ENCODE peak calls at places on chromosomes 2 and 18, in four cellular contexts. One of them, this sample, is unnamed.

GRCh38 chr2:127160676-127161075 is 53.7 kb upstream of the BIN1 start:
- DNase-seq in K562: no peak
- DNase-seq in HepG2: no peak
- DNase-seq in H1: no peak
- DNase-seq in this sample: no peak

GRCh38 chr2:207394812-207395534 is 134.8 kb upstream of the CREB1 start:
- DNase-seq in K562: peak; percentile 52
- DNase-seq in HepG2: no peak
- DNase-seq in H1: no peak
- DNase-seq in this sample: peak; percentile 94

GRCh38 chr2:45769786-45770576 is 118.5 kb downstream of the PRKCE start:
- DNase-seq in K562: no peak
- DNase-seq in HepG2: no peak
- DNase-seq in H1: no peak
- DNase-seq in this sample: no peak

GRCh38 chr2:46983065-46983801 is 67.6 kb upstream of the MCFD2 start:
- DNase-seq in K562: peak; percentile 41
- DNase-seq in HepG2: no peak
- DNase-seq in H1: no peak
- DNase-seq in this sample: no peak

GRCh38 chr2:27915874-27916273 is 25.3 kb downstream of the BABAM2 start:
- DNase-seq in K562: no peak
- DNase-seq in HepG2: peak; percentile 70
- DNase-seq in H1: no peak
- DNase-seq in this sample: peak; percentile 53

GRCh38 chr2:43348904-43349725 is 122.7 kb upstream of the ZFP36L2 start:
- DNase-seq in K562: no peak
- DNase-seq in HepG2: no peak
- DNase-seq in H1: no peak
- DNase-seq in this sample: no peak

GRCh38 chr2:118084483-118085089 is 3.7 kb upstream of the INSIG2 start:
- DNase-seq in K562: no peak
- DNase-seq in HepG2: peak; percentile 38
- DNase-seq in H1: no peak
- DNase-seq in this sample: no peak

GRCh38 chr2:240403358-240404104 is 31.9 kb upstream of the GPC1 start:
- DNase-seq in K562: no peak
- DNase-seq in HepG2: no peak
- DNase-seq in H1: peak; percentile 29
- DNase-seq in this sample: no peak

GRCh38 chr2:52414596-52414995 is 1353.0 kb upstream of the CHAC2 start:
- DNase-seq in K562: no peak
- DNase-seq in HepG2: no peak
- DNase-seq in H1: no peak
- DNase-seq in this sample: no peak

GRCh38 chr2:215803150-215803549 is 210.2 kb downstream of the MREG start:
- DNase-seq in K562: no peak
- DNase-seq in HepG2: no peak
- DNase-seq in H1: no peak
- DNase-seq in this sample: no peak

GRCh38 chr18:4586729-4587128 is 131.6 kb upstream of the DLGAP1 start:
- DNase-seq in K562: no peak
- DNase-seq in HepG2: no peak
- DNase-seq in H1: no peak
- DNase-seq in this sample: no peak

GRCh38 chr2:109680523-109681297 is 66.5 kb downstream of the SOWAHC start:
- DNase-seq in K562: no peak
- DNase-seq in HepG2: peak; percentile 65
- DNase-seq in H1: no peak
- DNase-seq in this sample: no peak

GRCh38 chr2:191847764-191848163 is 876 bp upstream of the CAVIN2 start:
- DNase-seq in K562: no peak
- DNase-seq in HepG2: no peak
- DNase-seq in H1: no peak
- DNase-seq in this sample: no peak

GRCh38 chr18:22678486-22678885 is 254.6 kb upstream of the RBBP8 start:
- DNase-seq in K562: no peak
- DNase-seq in HepG2: no peak
- DNase-seq in H1: no peak
- DNase-seq in this sample: no peak

GRCh38 chr2:71389379-71390072 is 57.9 kb downstream of the ZNF638 start:
- DNase-seq in K562: no peak
- DNase-seq in HepG2: no peak
- DNase-seq in H1: no peak
- DNase-seq in this sample: no peak

GRCh38 chr2:174076040-174076439 is 110.9 kb upstream of the SP3 start:
- DNase-seq in K562: no peak
- DNase-seq in HepG2: no peak
- DNase-seq in H1: no peak
- DNase-seq in this sample: no peak

GRCh38 chr18:49650426-49650891 is 88.6 kb downstream of the LIPG start:
- DNase-seq in K562: no peak
- DNase-seq in HepG2: no peak
- DNase-seq in H1: no peak
- DNase-seq in this sample: no peak

GRCh38 chr2:200479617-200480292 is 30.1 kb downstream of the KCTD18 start:
- DNase-seq in K562: no peak
- DNase-seq in HepG2: peak; percentile 75
- DNase-seq in H1: no peak
- DNase-seq in this sample: peak; percentile 88

GRCh38 chr2:39893616-39894015 is 114.6 kb upstream of the THUMPD2 start:
- DNase-seq in K562: no peak
- DNase-seq in HepG2: no peak
- DNase-seq in H1: no peak
- DNase-seq in this sample: no peak

GRCh38 chr18:65336411-65336810 is 414.4 kb upstream of the CDH7 start:
- DNase-seq in K562: no peak
- DNase-seq in HepG2: no peak
- DNase-seq in H1: no peak
- DNase-seq in this sample: no peak

GRCh38 chr2:11980809-11981208 is 234.4 kb downstream of the LPIN1 start:
- DNase-seq in K562: no peak
- DNase-seq in HepG2: no peak
- DNase-seq in H1: no peak
- DNase-seq in this sample: no peak

GRCh38 chr18:75211002-75211621 is 515 bp downstream of the TSHZ1 start:
- DNase-seq in K562: peak; percentile 23
- DNase-seq in HepG2: peak; percentile 19
- DNase-seq in H1: no peak
- DNase-seq in this sample: peak; percentile 3

GRCh38 chr18:34562252-34562870 is 147.7 kb upstream of the DTNA start:
- DNase-seq in K562: no peak
- DNase-seq in HepG2: no peak
- DNase-seq in H1: no peak
- DNase-seq in this sample: no peak

GRCh38 chr18:9475643-9476580 is 599 bp downstream of the RALBP1 start:
- DNase-seq in K562: peak; percentile 85
- DNase-seq in HepG2: no peak
- DNase-seq in H1: no peak
- DNase-seq in this sample: peak; percentile 6

GRCh38 chr2:109185338-109185737 is 56.3 kb downstream of the SH3RF3 start:
- DNase-seq in K562: no peak
- DNase-seq in HepG2: no peak
- DNase-seq in H1: no peak
- DNase-seq in this sample: no peak

GRCh38 chr2:101253713-101254085 is 1.0 kb downstream of the CNOT11 start:
- DNase-seq in K562: no peak
- DNase-seq in HepG2: no peak
- DNase-seq in H1: no peak
- DNase-seq in this sample: no peak

GRCh38 chr2:41024806-41025205 is 572.9 kb upstream of the SLC8A1 start:
- DNase-seq in K562: no peak
- DNase-seq in HepG2: no peak
- DNase-seq in H1: no peak
- DNase-seq in this sample: no peak

GRCh38 chr18:6279308-6279707 is 135.4 kb downstream of the L3MBTL4 start:
- DNase-seq in K562: no peak
- DNase-seq in HepG2: no peak
- DNase-seq in H1: no peak
- DNase-seq in this sample: no peak

GRCh38 chr18:54696616-54697293 is 105.7 kb downstream of the DYNAP start:
- DNase-seq in K562: no peak
- DNase-seq in HepG2: no peak
- DNase-seq in H1: no peak
- DNase-seq in this sample: no peak

GRCh38 chr2:233824373-233824772 is 30.0 kb downstream of the HJURP start:
- DNase-seq in K562: no peak
- DNase-seq in HepG2: no peak
- DNase-seq in H1: no peak
- DNase-seq in this sample: no peak

GRCh38 chr2:55518846-55519167 is 711 bp upstream of the CFAP36 start:
- DNase-seq in K562: peak; percentile 14
- DNase-seq in HepG2: peak; percentile 12
- DNase-seq in H1: no peak
- DNase-seq in this sample: peak; percentile 28

DNA sequence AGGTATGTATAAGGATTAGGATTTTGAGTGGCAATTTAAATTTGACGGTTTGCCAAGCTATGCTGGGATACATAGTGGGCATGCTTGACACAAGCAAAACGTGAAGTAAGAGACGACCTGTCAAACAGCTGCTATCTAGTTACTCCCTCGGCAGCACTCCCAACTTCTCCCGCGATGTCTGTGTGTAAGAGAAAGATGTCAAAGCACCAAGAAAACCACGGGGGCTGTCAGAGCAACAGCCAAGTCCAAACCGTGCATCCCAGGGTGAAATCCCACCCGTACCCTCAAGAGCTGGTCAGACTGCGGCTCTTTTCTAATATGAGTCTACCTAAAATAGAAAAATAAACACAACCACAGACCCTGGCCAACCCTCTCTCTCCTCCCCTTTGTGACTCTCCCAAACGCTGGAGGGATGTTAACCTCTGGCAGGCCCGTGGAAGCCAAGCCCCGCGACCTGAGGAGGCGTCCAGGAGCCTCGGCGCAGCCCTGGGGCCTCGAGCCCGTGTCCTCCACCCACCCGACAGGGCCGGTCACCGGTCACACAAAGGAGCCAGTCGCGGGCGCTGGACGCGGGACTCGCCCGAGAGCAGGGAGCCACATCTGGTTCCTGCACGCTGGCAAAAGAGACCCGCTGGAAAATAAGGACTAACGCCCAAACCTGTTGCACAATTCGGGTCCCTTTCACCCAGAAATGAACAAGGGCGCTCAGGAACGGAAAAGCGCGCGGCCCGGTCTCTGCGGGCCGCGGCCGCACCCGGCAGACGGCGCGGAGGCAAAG is 983 bp downstream of the SESTD1 start:
- DNase-seq in K562: peak; percentile 18
- DNase-seq in HepG2: peak; percentile 72
- DNase-seq in H1: peak; percentile 59
- DNase-seq in this sample: peak; percentile 28
- TF ChIP-seq PHF8 in K562: peak; percentile 7
- TF ChIP-seq PHF8 in HepG2: peak; percentile 73
- TF ChIP-seq PHF8 in H1: no peak
- TF ChIP-seq PHF8 in this sample: peak; percentile 76

DNA sequence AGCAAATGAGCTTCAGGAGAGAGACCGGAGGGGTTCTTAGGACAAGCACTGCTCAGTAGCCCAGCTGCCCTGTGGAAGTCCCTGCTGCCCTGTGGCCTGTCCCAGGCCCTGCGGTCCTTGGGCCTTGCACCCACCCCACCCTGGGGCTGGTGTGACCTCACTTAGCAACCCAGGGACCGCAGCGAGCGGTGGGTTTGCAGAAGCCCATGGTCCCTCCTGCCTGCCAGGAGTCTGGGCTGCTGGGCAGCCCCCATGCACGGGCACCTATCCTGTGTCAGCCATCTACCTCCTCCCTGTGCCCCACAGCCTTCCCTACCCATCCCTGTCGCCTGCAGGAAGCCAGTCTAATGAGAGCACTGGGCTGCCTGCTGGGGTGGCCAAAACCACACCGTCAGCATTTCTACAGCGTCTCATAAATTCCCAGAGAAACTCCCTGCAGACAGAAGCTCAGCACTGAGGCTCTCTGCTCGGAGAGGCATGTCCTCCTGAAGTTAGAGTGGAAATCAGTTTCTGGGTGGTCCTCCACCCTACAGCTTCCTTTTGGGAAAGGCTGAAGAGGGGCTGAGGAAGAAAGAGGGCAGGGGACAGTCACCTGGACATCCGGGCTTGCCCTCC is 231.1 kb upstream of the HS6ST1 start:
- DNase-seq in K562: no peak
- DNase-seq in HepG2: no peak
- DNase-seq in H1: no peak
- DNase-seq in this sample: no peak
- TF ChIP-seq PHF8 in K562: no peak
- TF ChIP-seq PHF8 in HepG2: no peak
- TF ChIP-seq PHF8 in H1: no peak
- TF ChIP-seq PHF8 in this sample: no peak

GRCh38 chr2:188327518-188328205 is 36.0 kb downstream of the GULP1 start:
- DNase-seq in K562: no peak
- DNase-seq in HepG2: no peak
- DNase-seq in H1: no peak
- DNase-seq in this sample: no peak
- TF ChIP-seq PHF8 in K562: no peak
- TF ChIP-seq PHF8 in HepG2: no peak
- TF ChIP-seq PHF8 in H1: no peak
- TF ChIP-seq PHF8 in this sample: no peak

GRCh38 chr2:163601377-163601776 is 134.4 kb downstream of the FIGN start:
- DNase-seq in K562: no peak
- DNase-seq in HepG2: no peak
- DNase-seq in H1: no peak
- DNase-seq in this sample: no peak
- TF ChIP-seq PHF8 in K562: no peak
- TF ChIP-seq PHF8 in HepG2: no peak
- TF ChIP-seq PHF8 in H1: no peak
- TF ChIP-seq PHF8 in this sample: no peak

DNA sequence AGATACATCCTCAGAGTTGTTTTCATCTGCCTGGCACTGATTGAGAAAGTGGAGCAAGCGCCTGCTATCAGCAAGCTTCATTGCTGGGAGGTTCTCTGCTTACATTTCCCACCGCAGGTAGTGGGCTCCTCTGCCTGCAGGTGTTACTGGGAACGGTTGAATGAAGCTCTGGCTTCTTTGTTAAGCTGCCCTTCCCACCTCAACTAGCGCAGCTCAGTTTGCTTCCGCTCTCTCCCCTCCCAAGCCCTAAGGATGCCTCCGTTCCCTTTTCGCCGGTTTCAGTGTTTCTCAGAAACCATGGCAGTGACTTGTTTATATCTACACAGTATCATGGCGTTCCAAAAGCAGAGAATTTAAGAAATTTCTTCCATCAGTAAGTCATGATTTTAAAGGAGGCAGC is 72.2 kb upstream of the B3GNT7 start:
- DNase-seq in K562: no peak
- DNase-seq in HepG2: no peak
- DNase-seq in H1: no peak
- DNase-seq in this sample: no peak
- TF ChIP-seq PHF8 in K562: no peak
- TF ChIP-seq PHF8 in HepG2: no peak
- TF ChIP-seq PHF8 in H1: no peak
- TF ChIP-seq PHF8 in this sample: no peak

This sample was measured in A549.